ENCODE peak calls at places on chromosomes 13 and 19, in nine cellular contexts. T, A, Z, X, U, Q, V, O and Y are unnamed samples.

GRCh38 chr13:27534108-27534975 is 84.0 kb upstream of the MTIF3 start:
- DNase-seq in T (no peak), A (no peak), Z (no peak), X (no peak), U (no peak), Q (no peak), V (no peak), O (no peak), Y (no peak)

GRCh38 chr13:72104656-72105180 is 237.7 kb upstream of the DACH1 start:
- DNase-seq in T (no peak), A (no peak), Z (no peak), X (no peak), U (no peak), Q (peak; percentile 16), V (no peak), O (no peak), Y (no peak)

GRCh38 chr19:17091758-17092333 is 16.3 kb downstream of the MYO9B start:
- DNase-seq in T (no peak), A (peak; percentile 18), Z (no peak), X (no peak), U (no peak), Q (no peak), V (no peak), O (no peak), Y (peak; percentile 63)

GRCh38 chr13:49171358-49171757 is 48.8 kb upstream of the MLNR start:
- DNase-seq in T (no peak), A (no peak), Z (no peak), X (no peak), U (no peak), Q (no peak), V (no peak), O (no peak), Y (no peak)

GRCh38 chr13:43307921-43308433 is 284.6 kb downstream of the DNAJC15 start:
- DNase-seq in T (peak; percentile 89), A (peak; percentile 72), Z (peak; percentile 71), X (peak; percentile 91), U (peak; percentile 98), Q (peak; percentile 90), V (peak; percentile 92), O (peak; percentile 59), Y (peak; percentile 59)

GRCh38 chr13:52665325-52665724 is 12.7 kb downstream of the SUGT1 start:
- DNase-seq in T (no peak), A (peak; percentile 74), Z (peak; percentile 22), X (peak; percentile 47), U (no peak), Q (peak; percentile 28), V (peak; percentile 23), O (no peak), Y (peak; percentile 20)

GRCh38 chr13:34349091-34349722 is 531.3 kb downstream of the RFC3 start:
- DNase-seq in T (peak; percentile 70), A (peak; percentile 66), Z (no peak), X (peak; percentile 94), U (peak; percentile 88), Q (peak; percentile 97), V (peak; percentile 40), O (peak; percentile 99), Y (no peak)

GRCh38 chr19:29293736-29294342 is 80.9 kb upstream of the UQCRFS1 start:
- DNase-seq in T (no peak), A (no peak), Z (no peak), X (no peak), U (no peak), Q (no peak), V (no peak), O (no peak), Y (no peak)

GRCh38 chr13:107809125-107809524 is 406.2 kb downstream of the LIG4 start:
- DNase-seq in T (no peak), A (no peak), Z (no peak), X (peak; percentile 23), U (no peak), Q (no peak), V (no peak), O (no peak), Y (no peak)

GRCh38 chr19:32418155-32418554 is 12.6 kb downstream of the DPY19L3 start:
- DNase-seq in T (no peak), A (no peak), Z (no peak), X (no peak), U (no peak), Q (no peak), V (no peak), O (no peak), Y (no peak)

GRCh38 chr13:99009987-99010551 is 32.2 kb upstream of the DOCK9 start:
- DNase-seq in T (no peak), A (no peak), Z (no peak), X (no peak), U (no peak), Q (no peak), V (no peak), O (no peak), Y (no peak)

GRCh38 chr13:95603887-95604533 is 40.5 kb downstream of the DZIP1 start:
- DNase-seq in T (no peak), A (peak; percentile 87), Z (no peak), X (peak; percentile 61), U (no peak), Q (peak; percentile 80), V (peak; percentile 23), O (no peak), Y (no peak)

GRCh38 chr13:113273856-113274590 is 23.0 kb upstream of the LAMP1 start:
- DNase-seq in T (no peak), A (peak; percentile 79), Z (no peak), X (peak; percentile 55), U (no peak), Q (peak; percentile 57), V (peak; percentile 76), O (peak; percentile 57), Y (no peak)

GRCh38 chr13:30159446-30159839 is 147.9 kb downstream of the KATNAL1 start:
- DNase-seq in T (no peak), A (peak; percentile 95), Z (no peak), X (peak; percentile 22), U (no peak), Q (peak; percentile 91), V (no peak), O (peak; percentile 54), Y (peak; percentile 55)

GRCh38 chr13:30156826-30157615 is 150.3 kb downstream of the KATNAL1 start:
- DNase-seq in T (no peak), A (no peak), Z (no peak), X (no peak), U (no peak), Q (no peak), V (no peak), O (no peak), Y (no peak)

GRCh38 chr13:30157616-30157993 is 149.7 kb downstream of the KATNAL1 start:
- DNase-seq in T (no peak), A (no peak), Z (no peak), X (no peak), U (no peak), Q (no peak), V (no peak), O (no peak), Y (peak; percentile 56)

GRCh38 chr13:30156270-30156669 is 151.1 kb downstream of the KATNAL1 start:
- DNase-seq in T (no peak), A (no peak), Z (no peak), X (no peak), U (no peak), Q (no peak), V (no peak), O (no peak), Y (no peak)

GRCh38 chr13:30158774-30159445 is 148.4 kb downstream of the KATNAL1 start:
- DNase-seq in T (no peak), A (peak; percentile 97), Z (no peak), X (peak; percentile 61), U (no peak), Q (peak; percentile 87), V (no peak), O (peak; percentile 76), Y (no peak)
- TF ChIP-seq CTCF in T (no peak), A (peak; percentile 79), Z (peak; percentile 43), X (peak; percentile 59), U (peak; percentile 42), Q (peak; percentile 71), V (peak; percentile 8), O (peak; percentile 85), Y (peak; percentile 22)

DNA sequence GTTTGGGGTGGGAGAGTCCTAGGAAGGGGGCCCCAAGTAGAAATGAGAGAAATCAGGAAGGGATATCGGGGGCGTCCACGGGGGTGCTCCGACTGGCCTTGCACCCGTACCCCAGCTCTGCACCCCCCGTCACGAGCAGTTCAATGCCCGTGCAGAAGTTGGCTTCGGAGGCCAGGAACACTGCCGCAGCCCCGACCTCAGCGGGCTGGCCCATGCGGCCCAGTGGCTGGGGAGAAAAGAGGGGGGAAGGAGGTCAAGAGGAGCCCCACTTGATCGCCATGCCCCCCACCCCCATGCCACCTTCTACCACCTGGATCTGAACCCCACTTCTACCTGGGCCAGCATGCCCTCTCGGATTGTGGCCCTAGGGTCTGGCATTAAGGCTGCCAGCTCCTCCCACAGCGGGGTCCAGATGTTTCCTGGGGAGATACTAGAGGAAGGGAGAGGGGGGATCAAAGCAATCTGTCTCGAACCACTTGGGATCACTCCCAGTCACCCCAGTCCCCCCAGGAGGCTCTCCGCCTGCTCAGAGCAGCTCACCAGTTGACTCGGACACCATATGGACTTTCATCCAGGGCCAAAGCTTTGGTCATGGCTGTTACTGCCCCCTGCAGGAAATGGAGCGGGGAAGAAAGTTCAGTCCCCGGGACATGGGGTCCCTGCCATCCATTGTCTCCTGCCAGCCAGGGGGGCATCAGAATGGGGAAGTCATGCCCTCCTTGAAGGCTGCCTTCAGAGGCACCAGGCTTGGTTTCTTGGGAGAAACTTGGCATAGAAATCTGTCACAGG is 2.5 kb upstream of the BCAT2 start:
- DNase-seq in T (no peak), A (peak; percentile 75), Z (peak; percentile 47), X (no peak), U (no peak), Q (no peak), V (peak; percentile 22), O (no peak), Y (peak; percentile 25)
- TF ChIP-seq CTCF in T (no peak), A (peak; percentile 23), Z (peak; percentile 40), X (peak; percentile 5), U (no peak), Q (no peak), V (peak; percentile 8), O (peak; percentile 16), Y (no peak)

DNA sequence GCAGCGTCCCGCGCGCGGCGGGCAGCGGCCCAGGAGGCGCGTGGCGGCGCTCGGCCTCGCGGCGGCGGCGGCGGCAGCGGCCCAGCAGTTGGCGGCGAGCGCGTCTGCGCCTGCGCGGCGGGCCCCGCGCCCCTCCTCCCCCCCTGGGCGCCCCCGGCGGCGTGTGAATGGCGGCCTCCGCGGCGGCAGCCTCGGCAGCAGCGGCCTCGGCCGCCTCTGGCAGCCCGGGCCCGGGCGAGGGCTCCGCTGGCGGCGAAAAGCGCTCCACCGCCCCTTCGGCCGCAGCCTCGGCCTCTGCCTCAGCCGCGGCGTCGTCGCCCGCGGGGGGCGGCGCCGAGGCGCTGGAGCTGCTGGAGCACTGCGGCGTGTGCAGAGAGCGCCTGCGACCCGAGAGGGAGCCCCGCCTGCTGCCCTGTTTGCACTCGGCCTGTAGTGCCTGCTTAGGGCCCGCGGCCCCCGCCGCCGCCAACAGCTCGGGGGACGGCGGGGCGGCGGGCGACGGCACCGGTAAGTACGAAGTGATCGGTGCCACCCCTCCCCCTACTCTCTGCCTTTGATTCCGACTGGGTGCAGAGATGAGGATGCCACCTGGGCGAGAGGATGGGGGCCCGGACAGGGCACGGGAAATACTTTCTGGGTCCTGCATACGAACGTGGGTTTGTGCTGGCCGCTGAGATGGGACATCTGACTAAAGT is 874 bp downstream of the TRIM28 start:
- DNase-seq in T (no peak), A (peak; percentile 99), Z (peak; percentile 96), X (peak; percentile 65), U (no peak), Q (peak; percentile 29), V (peak; percentile 88), O (no peak), Y (peak; percentile 90)
- TF ChIP-seq CTCF in T (no peak), A (no peak), Z (no peak), X (no peak), U (no peak), Q (no peak), V (no peak), O (no peak), Y (no peak)

GRCh38 chr13:25301347-25302113 is at the start of gene NUP58:
- DNase-seq in T (peak; percentile 94), A (peak; percentile 95), Z (peak; percentile 92), X (peak; percentile 96), U (peak; percentile 98), Q (peak; percentile 97), V (peak; percentile 96), O (peak; percentile 79), Y (peak; percentile 92)
- TF ChIP-seq CTCF in T (no peak), A (no peak), Z (no peak), X (no peak), U (no peak), Q (no peak), V (no peak), O (no peak), Y (no peak)